ENCODE peak calls at places on chromosomes 1 and 21, in nine cellular contexts. P is body of pancreas, N is A549, T is breast epithelium, A is uterus, W is vagina, J is heart left ventricle, U is IMR-90, Y is suprapubic skin. V is an unnamed sample.

GRCh38 chr1:87450615-87451209 is 122.0 kb downstream of the LMO4 start:
- DNase-seq in U (no peak), P (no peak), W (no peak), J (no peak), Y (no peak), N (no peak), A (no peak), T (no peak), V (peak)

GRCh38 chr1:17301767-17302166 is 6.2 kb upstream of the PADI4 start:
- DNase-seq in Y (peak), A (no peak), W (no peak), U (no peak), J (no peak), N (no peak), T (no peak), P (no peak), V (no peak)

GRCh38 chr1:48470506-48470905 is 1.5 kb downstream of the SPATA6 start:
- DNase-seq in N (no peak), U (no peak), P (peak), A (peak), Y (peak), T (no peak), W (no peak), J (peak), V (peak)

GRCh38 chr1:10059329-10059691 is 26.6 kb downstream of the UBE4B start:
- DNase-seq in A (no peak), Y (no peak), U (no peak), T (no peak), N (no peak), W (no peak), P (no peak), J (peak), V (no peak)

GRCh38 chr1:162200096-162200847 is 130.8 kb downstream of the NOS1AP start:
- DNase-seq in W (no peak), Y (no peak), J (no peak), P (no peak), A (no peak), T (no peak), U (no peak), N (no peak), V (no peak)

GRCh38 chr1:5513891-5514515 is 478.2 kb downstream of the NPHP4 start:
- DNase-seq in J (no peak), T (no peak), A (no peak), Y (peak), W (no peak), P (no peak), U (no peak), N (no peak), V (peak)

GRCh38 chr1:9416506-9416905 is 122.8 kb upstream of the SLC25A33 start:
- DNase-seq in W (no peak), T (no peak), N (no peak), A (no peak), Y (no peak), U (no peak), P (no peak), J (no peak), V (no peak)

GRCh38 chr1:181018901-181019681 is 3.6 kb downstream of the STX6 start:
- DNase-seq in A (no peak), P (no peak), U (no peak), J (no peak), T (no peak), N (no peak), W (no peak), Y (no peak), V (no peak)

GRCh38 chr1:157104598-157105293 is 5.1 kb upstream of the ETV3L start:
- DNase-seq in U (peak), A (no peak), Y (peak), J (no peak), T (no peak), N (peak), P (no peak), W (no peak), V (no peak)

GRCh38 chr21:31730687-31731111 is 1.2 kb downstream of the SCAF4 start:
- DNase-seq in T (no peak), P (no peak), N (peak), Y (no peak), A (no peak), J (no peak), W (no peak), U (peak), V (no peak)

GRCh38 chr1:225757927-225758460 is 19.6 kb upstream of the SRP9 start:
- DNase-seq in N (no peak), W (no peak), P (no peak), T (no peak), U (no peak), J (no peak), Y (peak), A (no peak), V (no peak)

GRCh38 chr1:26861889-26862371 is 1.0 kb upstream of the SFN start:
- DNase-seq in J (no peak), A (no peak), T (no peak), Y (no peak), W (no peak), P (no peak), N (no peak), U (no peak), V (no peak)

GRCh38 chr1:78765489-78765888 is 115.9 kb downstream of the IFI44 start:
- DNase-seq in P (no peak), T (no peak), U (no peak), W (no peak), Y (no peak), N (no peak), A (no peak), J (no peak), V (no peak)

GRCh38 chr1:186662752-186663151 is 17.5 kb downstream of the PTGS2 start:
- DNase-seq in A (no peak), P (no peak), J (no peak), T (no peak), W (no peak), Y (no peak), U (peak), N (no peak), V (no peak)

GRCh38 chr1:41319803-41320711 is 41.2 kb upstream of the FOXO6 start:
- DNase-seq in U (no peak), N (no peak), J (peak), A (peak), Y (no peak), W (no peak), T (no peak), P (peak), V (no peak)

GRCh38 chr1:85581138-85581801 is 709 bp downstream of the CCN1 start:
- DNase-seq in P (peak), T (peak), J (peak), N (peak), Y (peak), W (no peak), U (peak), A (peak), V (peak)

GRCh38 chr1:218447010-218447689 is 102.0 kb downstream of the TGFB2 start:
- DNase-seq in U (no peak), J (no peak), P (no peak), A (no peak), T (no peak), Y (no peak), N (no peak), W (no peak), V (no peak)

GRCh38 chr1:245225267-245225666 is 70.5 kb downstream of the KIF26B start:
- DNase-seq in A (no peak), J (no peak), P (no peak), Y (no peak), T (no peak), N (no peak), U (peak), W (no peak), V (no peak)

GRCh38 chr1:89884718-89885596 is 64.1 kb downstream of the LRRC8D start:
- DNase-seq in N (no peak), U (peak), J (no peak), A (no peak), P (no peak), Y (no peak), T (no peak), W (no peak), V (no peak)

GRCh38 chr1:36136535-36136934 is 11.5 kb upstream of the COL8A2 start:
- DNase-seq in T (no peak), P (no peak), J (peak), Y (no peak), W (no peak), U (peak), N (no peak), A (peak), V (no peak)

GRCh38 chr1:62397301-62397700 is 39.5 kb upstream of the USP1 start:
- DNase-seq in P (no peak), A (no peak), W (no peak), U (no peak), N (no peak), Y (no peak), T (no peak), J (no peak), V (no peak)

GRCh38 chr1:64293820-64294219 is 90.4 kb downstream of the UBE2U start:
- DNase-seq in Y (no peak), P (no peak), T (no peak), A (no peak), N (no peak), J (no peak), W (no peak), U (no peak), V (no peak)

GRCh38 chr1:53783056-53783455 is 44.1 kb upstream of the GLIS1 start:
- DNase-seq in T (no peak), U (peak), N (no peak), W (no peak), J (no peak), P (no peak), Y (no peak), A (no peak), V (no peak)

GRCh38 chr1:87331319-87332269 is 2.9 kb downstream of the LMO4 start:
- DNase-seq in T (peak), N (peak), Y (peak), P (peak), A (peak), J (peak), W (no peak), U (peak), V (peak)

GRCh38 chr1:111279144-111279543 is 11.5 kb upstream of the CHIA start:
- DNase-seq in Y (no peak), T (no peak), J (no peak), A (no peak), N (no peak), U (no peak), P (no peak), W (no peak), V (no peak)

GRCh38 chr1:90614872-90615271 is 102.2 kb downstream of the BARHL2 start:
- DNase-seq in N (no peak), T (no peak), A (no peak), Y (no peak), P (no peak), J (no peak), W (no peak), U (no peak), V (no peak)

GRCh38 chr1:85307987-85308836 is 31.8 kb upstream of the BCL10 start:
- DNase-seq in N (peak), T (peak), A (peak), Y (peak), W (no peak), J (peak), P (peak), U (peak), V (peak)

GRCh38 chr1:17857109-17857499 is 102.0 kb downstream of the ACTL8 start:
- DNase-seq in T (no peak), W (no peak), J (no peak), N (no peak), A (no peak), Y (no peak), P (no peak), U (no peak), V (no peak)

DNA sequence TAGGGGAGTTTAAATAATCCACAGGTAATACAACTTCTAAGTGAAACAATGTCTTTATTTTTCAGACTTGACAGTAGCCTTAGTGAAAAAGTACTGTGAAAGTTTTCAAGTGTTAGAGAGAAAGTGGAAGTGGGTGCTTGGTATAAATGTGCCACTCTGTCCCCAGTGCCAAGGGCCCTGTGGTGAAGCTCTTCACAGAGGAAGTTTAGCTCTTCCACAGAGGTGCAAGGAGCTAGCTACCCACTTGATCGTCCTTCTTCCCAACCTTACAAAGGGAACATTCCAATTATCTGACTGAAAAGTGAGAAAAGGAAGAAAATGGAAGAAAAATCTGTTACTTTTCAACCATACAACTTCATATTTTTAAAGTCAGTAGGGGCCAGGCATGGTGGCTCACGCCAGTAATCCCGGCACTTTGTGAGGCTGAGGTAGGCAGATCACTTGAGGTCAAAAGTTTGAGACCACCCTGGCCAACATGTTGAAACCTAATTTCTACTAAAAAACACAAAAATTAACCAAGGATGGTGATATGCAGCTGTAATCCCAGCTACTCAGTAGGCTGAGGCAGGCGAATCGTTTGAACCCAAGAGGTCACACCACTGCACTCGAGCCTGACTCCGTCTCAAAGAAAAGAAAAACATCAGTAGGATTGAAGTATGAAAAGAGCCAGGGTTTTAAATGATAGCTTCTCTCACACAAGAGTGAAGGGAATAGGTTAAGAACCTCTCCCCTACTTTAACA is 41.0 kb upstream of the PTPRC start:
- DNase-seq in A (no peak), U (no peak), J (no peak), N (no peak), T (no peak), P (no peak), Y (no peak), W (no peak), V (no peak)
- H3K27ac ChIP-seq in A (no peak), U (no peak), J (no peak), N (no peak), T (no peak), P (no peak), Y (no peak), W (no peak), V (no peak)

GRCh38 chr21:45262041-45262581 is 25.6 kb downstream of the POFUT2 start:
- DNase-seq in W (peak), Y (peak), N (no peak), P (no peak), J (no peak), U (no peak), T (peak), A (no peak), V (no peak)

GRCh38 chr21:45264146-45264918 is 23.4 kb downstream of the POFUT2 start:
- DNase-seq in N (no peak), J (no peak), P (no peak), Y (peak), T (peak), U (no peak), W (peak), A (no peak), V (no peak)

GRCh38 chr21:45261093-45261492 is 26.6 kb downstream of the POFUT2 start:
- DNase-seq in J (no peak), N (no peak), T (peak), P (no peak), U (no peak), Y (peak), A (no peak), W (peak), V (no peak)

GRCh38 chr21:45263534-45263933 is 24.2 kb downstream of the POFUT2 start:
- DNase-seq in N (no peak), T (peak), P (no peak), W (peak), J (no peak), U (no peak), A (no peak), Y (peak), V (no peak)

GRCh38 chr21:45262616-45263015 is 25.1 kb downstream of the POFUT2 start:
- DNase-seq in U (no peak), Y (peak), J (no peak), P (no peak), A (no peak), N (no peak), W (peak), T (no peak), V (peak)
- TF ChIP-seq POLR2A in U (no peak), Y (no peak), J (no peak), P (no peak), A (no peak), N (no peak), W (no peak), T (no peak), V (no peak)

GRCh38 chr1:110005971-110006370 is 21.4 kb downstream of the AHCYL1 start:
- DNase-seq in T (no peak), P (no peak), W (no peak), Y (no peak), J (no peak), N (no peak), A (no peak), U (peak), V (no peak)

GRCh38 chr1:110002695-110003094 is 18.1 kb downstream of the AHCYL1 start:
- DNase-seq in A (no peak), J (no peak), Y (no peak), N (no peak), T (no peak), W (no peak), P (no peak), U (no peak), V (no peak)

GRCh38 chr1:110003747-110004428 is 19.3 kb downstream of the AHCYL1 start:
- DNase-seq in T (peak), N (peak), U (peak), Y (peak), P (peak), A (peak), W (peak), J (peak), V (peak)

GRCh38 chr1:110006516-110006915 is 22.0 kb downstream of the AHCYL1 start:
- DNase-seq in W (no peak), T (no peak), A (no peak), N (no peak), J (no peak), P (no peak), Y (no peak), U (no peak), V (no peak)

GRCh38 chr1:110004583-110004982 is 20.0 kb downstream of the AHCYL1 start:
- DNase-seq in Y (no peak), J (no peak), T (no peak), N (no peak), A (no peak), P (no peak), U (no peak), W (no peak), V (no peak)
- H3K27ac ChIP-seq in Y (peak), J (peak), T (peak), N (peak), A (peak), P (no peak), U (peak), W (peak), V (peak)

GRCh38 chr1:175415133-175415712 is 222.6 kb upstream of the KIAA0040 start:
- DNase-seq in W (no peak), P (no peak), A (no peak), T (no peak), Y (no peak), J (no peak), N (no peak), U (no peak), V (no peak)

GRCh38 chr1:175410560-175410959 is 218.0 kb upstream of the KIAA0040 start:
- DNase-seq in U (no peak), A (no peak), T (no peak), Y (no peak), P (no peak), W (no peak), N (no peak), J (no peak), V (no peak)

GRCh38 chr1:175413367-175413766 is 220.8 kb upstream of the KIAA0040 start:
- DNase-seq in T (no peak), N (no peak), U (no peak), Y (no peak), W (no peak), A (no peak), J (no peak), P (no peak), V (no peak)

DNA sequence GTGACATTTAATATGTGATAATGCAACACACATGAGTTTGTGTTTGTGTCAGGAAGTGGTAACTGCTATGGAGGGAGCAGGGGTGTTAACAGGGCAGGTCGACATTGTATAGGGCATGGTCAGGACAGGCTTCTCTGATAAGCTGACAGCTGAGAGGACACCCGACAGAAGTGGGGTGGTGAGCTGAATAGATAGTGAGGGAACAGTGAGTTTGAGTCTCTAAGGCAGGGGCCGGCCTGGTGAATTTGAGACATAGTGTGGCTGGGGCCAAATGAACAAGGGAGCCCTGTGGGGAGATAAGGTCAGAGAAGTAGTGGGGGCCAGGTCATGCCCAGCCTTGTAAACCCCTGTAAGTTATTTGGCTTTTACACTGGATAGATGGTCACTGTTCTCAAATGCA is 217.4 kb upstream of the KIAA0040 start:
- DNase-seq in P (no peak), A (no peak), J (no peak), U (no peak), N (no peak), Y (no peak), W (no peak), T (no peak), V (no peak)
- TF ChIP-seq POLR2A in P (no peak), A (no peak), J (no peak), U (no peak), N (no peak), Y (no peak), W (no peak), T (no peak), V (no peak)

GRCh38 chr1:3349968-3350299 is 104.5 kb upstream of the ARHGEF16 start:
- DNase-seq in W (no peak), P (no peak), T (no peak), U (no peak), J (no peak), Y (no peak), N (no peak), A (no peak), V (no peak)

GRCh38 chr1:3352084-3352951 is 102.1 kb upstream of the ARHGEF16 start:
- DNase-seq in Y (no peak), J (peak), P (peak), A (peak), W (no peak), T (no peak), N (no peak), U (peak), V (peak)

GRCh38 chr1:3349161-3349967 is 105.1 kb upstream of the ARHGEF16 start:
- DNase-seq in N (peak), Y (no peak), W (no peak), P (peak), A (no peak), U (no peak), J (peak), T (no peak), V (no peak)

GRCh38 chr1:3351300-3352083 is 103.0 kb upstream of the ARHGEF16 start:
- DNase-seq in J (no peak), P (no peak), W (no peak), T (no peak), Y (no peak), U (no peak), A (peak), N (no peak), V (no peak)

DNA sequence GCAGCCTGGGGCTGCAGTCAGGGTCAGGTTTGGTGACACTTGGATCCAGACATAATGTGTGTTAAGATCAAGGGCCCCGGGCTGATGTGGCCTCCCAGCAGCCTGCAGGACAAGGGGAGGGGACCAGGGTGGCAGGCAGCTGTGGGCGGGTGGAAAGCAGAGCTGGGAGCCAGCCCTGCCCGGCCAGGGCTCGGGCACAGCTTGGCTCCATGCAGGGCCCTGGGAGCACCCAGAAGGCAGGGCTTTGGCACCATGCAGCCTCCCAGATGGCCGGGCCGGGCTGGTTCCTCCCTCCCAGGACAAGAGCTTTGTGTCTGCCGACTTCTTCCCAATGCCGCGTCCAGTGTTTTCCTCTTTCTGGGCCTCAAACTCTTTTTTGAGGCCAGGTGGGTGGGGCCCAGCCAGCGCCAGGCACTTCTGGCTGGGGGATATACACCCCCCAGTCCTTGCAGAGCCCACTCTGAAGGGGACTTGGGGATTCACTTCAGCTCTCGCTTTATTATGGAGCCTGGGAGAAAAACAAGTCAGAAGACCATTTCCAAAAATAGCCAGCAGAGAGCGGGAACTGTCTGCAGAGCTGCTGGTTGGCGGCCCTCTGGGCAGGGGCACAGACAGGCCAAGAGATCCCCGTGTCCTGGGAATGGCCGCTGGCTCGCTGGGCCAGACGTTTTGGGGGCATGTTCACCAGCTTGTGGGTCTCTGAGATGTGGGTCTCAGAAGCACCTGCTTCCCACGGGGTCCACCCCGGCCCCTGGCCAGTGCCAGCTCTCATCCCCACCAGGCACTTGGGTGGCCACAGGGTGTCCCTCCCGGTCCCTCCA is 103.8 kb upstream of the ARHGEF16 start:
- DNase-seq in U (no peak), A (peak), P (no peak), Y (no peak), N (no peak), T (no peak), J (peak), W (no peak), V (no peak)
- H3K27ac ChIP-seq in U (no peak), A (peak), P (peak), Y (no peak), N (no peak), T (peak), J (peak), W (peak), V (peak)

GRCh38 chr21:28992526-28993292 is at the start of gene LTN1:
- DNase-seq in T (peak), U (peak), W (peak), N (peak), P (peak), A (peak), Y (peak), J (peak), V (peak)
- TF ChIP-seq POLR2A in T (peak), U (peak), W (no peak), N (peak), P (peak), A (peak), Y (no peak), J (peak), V (peak)